ENCODE peak calls at places on chromosomes 2 and 18, in five cellular contexts. T is HFF-Myc; X is ovary; D is HAP-1; O is CD8-positive, alpha-beta memory T cell. B is an unnamed sample.

GRCh38 chr2:44838116-44838790 is 103.2 kb upstream of the SIX3 start:
- DNase-seq in T (no peak), X (no peak), D (no peak), O (no peak), B (no peak)

GRCh38 chr2:187188783-187189631 is 259.0 kb downstream of the CALCRL start:
- DNase-seq in T (no peak), X (no peak), D (no peak), O (no peak), B (no peak)

GRCh38 chr2:44430340-44430739 is 68.6 kb downstream of the CAMKMT start:
- DNase-seq in T (no peak), X (no peak), D (no peak), O (no peak), B (no peak)

GRCh38 chr2:143558665-143559064 is 429.4 kb downstream of the ARHGAP15 start:
- DNase-seq in T (no peak), X (no peak), D (no peak), O (no peak), B (peak)

GRCh38 chr2:214808481-214808931 is 977 bp downstream of the BARD1 start:
- DNase-seq in T (no peak), X (no peak), D (no peak), O (no peak), B (no peak)

GRCh38 chr18:59921384-59921891 is 21.6 kb downstream of the PMAIP1 start:
- DNase-seq in T (no peak), X (no peak), D (no peak), O (peak), B (no peak)

GRCh38 chr18:76588591-76589303 is 93.7 kb upstream of the ZNF516 start:
- DNase-seq in T (no peak), X (no peak), D (peak), O (no peak), B (no peak)

GRCh38 chr2:11141319-11141718 is 13.9 kb upstream of the SLC66A3 start:
- DNase-seq in T (no peak), X (no peak), D (no peak), O (no peak), B (no peak)

GRCh38 chr2:233450854-233451575 is 96.7 kb downstream of the DGKD start:
- DNase-seq in T (no peak), X (no peak), D (no peak), O (no peak), B (no peak)

GRCh38 chr2:236354056-236354940 is 90.1 kb upstream of the ASB18 start:
- DNase-seq in T (no peak), X (no peak), D (no peak), O (no peak), B (no peak)

GRCh38 chr2:42513252-42513918 is 19.6 kb upstream of the KCNG3 start:
- DNase-seq in T (peak), X (no peak), D (peak), O (no peak), B (peak)

GRCh38 chr18:21163647-21164625 is 52.3 kb upstream of the ROCK1 start:
- DNase-seq in T (peak), X (no peak), D (no peak), O (no peak), B (peak)

GRCh38 chr2:156320491-156320896 is 12.0 kb downstream of the NR4A2 start:
- DNase-seq in T (no peak), X (peak), D (no peak), O (no peak), B (no peak)

GRCh38 chr2:94956797-94957391 is 68.6 kb upstream of the MAL start:
- DNase-seq in T (peak), X (no peak), D (peak), O (no peak), B (no peak)

GRCh38 chr2:214076527-214076926 is 334.3 kb upstream of the VWC2L start:
- DNase-seq in T (peak), X (no peak), D (no peak), O (no peak), B (peak)

GRCh38 chr2:85015653-85016360 is 44.8 kb downstream of the KCMF1 start:
- DNase-seq in T (no peak), X (no peak), D (no peak), O (no peak), B (no peak)

GRCh38 chr2:36456227-36456788 is 100.7 kb downstream of the CRIM1 start:
- DNase-seq in T (peak), X (peak), D (no peak), O (no peak), B (no peak)

GRCh38 chr2:100870652-100871531 is 51.0 kb downstream of the NPAS2 start:
- DNase-seq in T (no peak), X (no peak), D (no peak), O (no peak), B (no peak)

GRCh38 chr2:237299897-237300296 is 114.1 kb downstream of the COL6A3 start:
- DNase-seq in T (peak), X (no peak), D (no peak), O (no peak), B (peak)

GRCh38 chr2:237296756-237297155 is 117.2 kb downstream of the COL6A3 start:
- DNase-seq in T (no peak), X (no peak), D (no peak), O (no peak), B (no peak)

GRCh38 chr18:7735194-7735593 is 168.1 kb downstream of the PTPRM start:
- DNase-seq in T (no peak), X (no peak), D (no peak), O (no peak), B (no peak)

GRCh38 chr2:143730950-143731254 is 601.7 kb downstream of the ARHGAP15 start:
- DNase-seq in T (no peak), X (no peak), D (no peak), O (no peak), B (no peak)

GRCh38 chr2:13113016-13113415 is 396.3 kb downstream of the TRIB2 start:
- DNase-seq in T (no peak), X (no peak), D (peak), O (no peak), B (no peak)

GRCh38 chr2:147502895-147503294 is 341.9 kb upstream of the ACVR2A start:
- DNase-seq in T (no peak), X (no peak), D (no peak), O (no peak), B (no peak)

GRCh38 chr18:46333371-46334199 is 229.4 kb downstream of the HAUS1 start:
- DNase-seq in T (no peak), X (no peak), D (no peak), O (peak), B (no peak)

GRCh38 chr2:75932996-75933395 is 222.3 kb upstream of the GCFC2 start:
- DNase-seq in T (no peak), X (no peak), D (no peak), O (no peak), B (no peak)

GRCh38 chr18:57352761-57353136 is 392 bp downstream of the ST8SIA3 start:
- DNase-seq in T (no peak), X (no peak), D (no peak), O (no peak), B (no peak)

GRCh38 chr2:69298261-69298660 is 88.8 kb downstream of the GFPT1 start:
- DNase-seq in T (peak), X (no peak), D (no peak), O (no peak), B (peak)

GRCh38 chr2:35410431-35411061 is 945.0 kb upstream of the CRIM1 start:
- DNase-seq in T (no peak), X (peak), D (peak), O (peak), B (no peak)

GRCh38 chr18:36333418-36333817 is 35.9 kb downstream of the FHOD3 start:
- DNase-seq in T (peak), X (no peak), D (no peak), O (no peak), B (peak)

GRCh38 chr2:23689891-23690290 is 237.0 kb downstream of the ATAD2B start:
- DNase-seq in T (no peak), X (no peak), D (no peak), O (no peak), B (no peak)

GRCh38 chr2:29238497-29238896 is 123.3 kb downstream of the CLIP4 start:
- DNase-seq in T (no peak), X (no peak), D (no peak), O (no peak), B (no peak)

GRCh38 chr2:45806563-45807358 is 155.3 kb downstream of the PRKCE start:
- DNase-seq in T (no peak), X (no peak), D (no peak), O (no peak), B (no peak)

GRCh38 chr2:214410128-214410775 is 602 bp upstream of the VWC2L start:
- DNase-seq in T (no peak), X (no peak), D (peak), O (no peak), B (no peak)

GRCh38 chr2:53856272-53856671 is 3.5 kb downstream of the GPR75 start:
- DNase-seq in T (no peak), X (no peak), D (no peak), O (no peak), B (no peak)

GRCh38 chr18:47677952-47678351 is 252.5 kb downstream of the SMAD2 start:
- DNase-seq in T (no peak), X (no peak), D (no peak), O (no peak), B (no peak)

GRCh38 chr18:58051765-58052460 is 7.9 kb downstream of the NEDD4L start:
- DNase-seq in T (no peak), X (no peak), D (peak), O (no peak), B (no peak)

GRCh38 chr2:128361376-128362131 is 42.9 kb upstream of the HS6ST1 start:
- DNase-seq in T (no peak), X (peak), D (no peak), O (no peak), B (no peak)

GRCh38 chr2:233461481-233461891 is 105.1 kb downstream of the USP40 start:
- DNase-seq in T (no peak), X (no peak), D (no peak), O (no peak), B (no peak)

GRCh38 chr2:66581461-66582363 is 146.8 kb downstream of the MEIS1 start:
- DNase-seq in T (no peak), X (peak), D (no peak), O (no peak), B (no peak)

GRCh38 chr2:66582364-66582974 is 147.5 kb downstream of the MEIS1 start:
- DNase-seq in T (no peak), X (peak), D (no peak), O (no peak), B (no peak)

GRCh38 chr2:66585616-66586015 is 150.7 kb downstream of the MEIS1 start:
- DNase-seq in T (no peak), X (no peak), D (no peak), O (no peak), B (no peak)

GRCh38 chr2:66584011-66584410 is 149.1 kb downstream of the MEIS1 start:
- DNase-seq in T (no peak), X (peak), D (no peak), O (no peak), B (no peak)

DNA sequence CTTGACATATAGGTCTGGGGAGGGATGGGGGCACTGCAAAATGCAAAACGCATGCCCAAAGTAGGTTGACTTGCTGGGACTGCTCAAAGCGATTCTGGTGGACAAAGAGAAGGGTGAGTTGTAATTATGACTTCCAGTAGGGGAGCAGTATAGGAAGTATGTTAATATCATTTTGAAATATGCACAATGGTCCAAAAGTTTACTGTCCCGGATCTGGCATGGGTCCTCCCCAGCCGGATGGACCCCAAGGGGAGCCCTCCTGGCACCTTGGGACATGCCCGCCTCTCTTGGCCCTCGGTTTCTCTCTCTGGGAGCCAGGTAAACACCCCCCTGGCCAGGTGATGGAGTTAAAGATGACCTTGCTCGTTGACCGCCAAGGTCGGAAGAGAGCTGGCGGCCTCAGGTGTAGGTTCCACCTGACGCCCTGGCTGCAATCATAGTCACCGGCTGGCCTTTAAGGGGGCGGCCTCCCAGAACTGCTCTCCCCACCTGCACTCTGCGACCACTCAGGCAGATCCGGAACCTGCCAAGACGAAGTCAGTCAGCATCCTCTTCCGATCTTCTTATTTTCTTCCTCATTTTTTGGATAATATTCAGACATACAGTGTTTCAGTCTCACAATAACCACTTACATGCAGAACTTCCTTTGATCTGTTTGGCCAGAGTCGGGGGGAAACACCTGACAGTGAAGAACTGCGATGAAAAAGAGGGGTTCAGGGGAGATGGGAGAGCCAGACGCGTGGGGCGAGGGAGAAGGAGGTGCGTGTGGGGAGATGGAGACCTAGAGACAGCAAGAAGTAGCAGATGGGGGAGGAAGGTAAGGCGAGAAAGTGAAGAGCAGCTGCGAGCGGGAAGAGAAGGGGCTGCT is 148.3 kb downstream of the MEIS1 start:
- DNase-seq in T (no peak), X (peak), D (no peak), O (no peak), B (no peak)
- H3K4me3 ChIP-seq in T (no peak), X (peak), D (no peak), O (no peak), B (no peak)

GRCh38 chr2:111903930-111904439 is 5.6 kb downstream of the MERTK start:
- DNase-seq in T (no peak), X (no peak), D (no peak), O (no peak), B (no peak)

GRCh38 chr2:111897924-111898702 is at the start of gene MERTK:
- DNase-seq in T (no peak), X (peak), D (peak), O (no peak), B (no peak)

GRCh38 chr2:111903516-111903915 is 5.1 kb downstream of the MERTK start:
- DNase-seq in T (no peak), X (no peak), D (no peak), O (no peak), B (no peak)

GRCh38 chr2:111898703-111899514 is 502 bp downstream of the MERTK start:
- DNase-seq in T (no peak), X (peak), D (no peak), O (no peak), B (no peak)

GRCh38 chr2:111900859-111901258 is 2.5 kb downstream of the MERTK start:
- DNase-seq in T (no peak), X (no peak), D (peak), O (no peak), B (no peak)
- H3K4me3 ChIP-seq in T (no peak), X (no peak), D (no peak), O (no peak), B (no peak)

GRCh38 chr2:27494284-27494943 is 586 bp downstream of the FNDC4 start:
- DNase-seq in T (no peak), X (peak), D (no peak), O (no peak), B (no peak)

GRCh38 chr2:27494944-27495554 is at the start of gene FNDC4:
- DNase-seq in T (no peak), X (peak), D (peak), O (peak), B (no peak)

GRCh38 chr2:27495840-27496356 is 741 bp upstream of the GCKR start:
- DNase-seq in T (no peak), X (no peak), D (no peak), O (no peak), B (no peak)

GRCh38 chr2:27497288-27497627 is 619 bp downstream of the GCKR start:
- DNase-seq in T (no peak), X (no peak), D (no peak), O (no peak), B (no peak)

GRCh38 chr2:27496357-27497287 is at the start of gene GCKR:
- DNase-seq in T (no peak), X (no peak), D (no peak), O (no peak), B (no peak)
- H3K4me3 ChIP-seq in T (no peak), X (no peak), D (peak), O (no peak), B (no peak)

DNA sequence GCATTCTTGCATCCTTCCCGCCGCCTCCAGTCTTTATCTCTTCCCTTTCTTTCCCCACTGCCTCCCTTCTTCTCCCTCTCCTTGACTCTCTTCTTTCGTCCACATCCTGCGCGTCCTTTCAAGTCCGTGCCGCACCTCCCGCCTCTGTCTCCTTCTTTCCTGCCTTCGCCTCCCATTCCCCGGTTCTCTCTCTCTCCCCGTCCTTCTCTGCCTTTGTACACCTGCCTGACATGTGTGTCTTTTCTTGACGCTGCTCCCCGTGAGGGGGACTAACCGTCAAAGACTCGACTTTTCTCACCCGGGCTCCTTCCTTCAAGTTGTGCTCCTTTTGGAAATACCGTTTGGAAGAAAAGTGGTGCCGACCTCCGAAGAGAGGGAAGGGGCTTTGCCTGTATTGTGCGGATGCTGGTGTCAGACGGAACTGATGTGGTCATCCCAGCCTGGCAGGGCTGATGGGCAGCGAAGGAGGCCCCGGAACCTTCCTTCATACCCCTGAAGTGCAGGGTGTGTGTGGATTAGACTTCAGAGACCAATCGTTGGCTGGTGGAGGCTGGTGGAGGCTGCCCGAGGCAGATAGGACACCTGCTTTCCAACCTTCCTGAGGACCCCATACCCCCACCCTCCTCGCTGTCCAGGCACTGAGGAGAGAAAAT is 898 bp downstream of the TMEM178A start:
- DNase-seq in T (no peak), X (no peak), D (no peak), O (no peak), B (no peak)
- H3K4me3 ChIP-seq in T (peak), X (peak), D (peak), O (no peak), B (peak)

DNA sequence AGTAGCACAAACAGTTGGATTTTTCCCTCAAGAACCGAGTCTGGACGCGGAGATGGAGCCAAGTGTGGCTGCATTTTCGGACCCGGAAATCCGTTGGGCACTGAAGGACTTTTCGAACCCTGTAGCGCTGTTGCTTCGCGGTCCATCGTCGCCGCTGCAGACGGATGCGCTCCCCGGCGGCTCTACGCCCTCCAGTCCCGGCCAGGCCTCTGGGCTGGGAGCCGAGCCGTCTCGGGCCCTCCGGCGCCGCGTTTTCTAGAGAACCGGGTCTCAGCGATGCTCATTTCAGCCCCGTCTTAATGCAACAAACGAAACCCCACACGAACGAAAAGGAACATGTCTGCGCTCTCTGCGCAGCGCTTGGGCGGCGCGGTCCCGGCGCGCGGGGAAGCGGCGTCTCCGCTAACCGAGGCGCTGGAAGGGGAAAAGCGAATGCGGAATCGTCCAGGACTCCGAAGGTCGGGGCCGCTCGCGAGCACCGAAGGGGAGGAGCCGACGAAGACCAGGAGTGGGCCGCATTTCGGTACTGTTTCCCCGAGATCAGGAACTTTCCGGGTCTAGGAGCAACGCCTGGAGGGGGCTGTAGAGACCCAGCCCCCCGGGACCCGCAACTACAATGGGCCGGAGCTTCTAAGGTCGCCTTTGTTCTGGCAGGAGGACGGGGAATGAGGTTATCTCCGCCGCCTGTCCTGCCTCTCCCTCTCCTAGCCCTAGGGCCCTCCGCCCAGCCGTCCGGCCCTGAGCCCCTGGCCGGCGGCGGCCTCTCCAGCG is 3.2 kb downstream of the EMX1 start:
- DNase-seq in T (no peak), X (no peak), D (no peak), O (no peak), B (no peak)
- H3K4me3 ChIP-seq in T (no peak), X (no peak), D (peak), O (peak), B (no peak)

DNA sequence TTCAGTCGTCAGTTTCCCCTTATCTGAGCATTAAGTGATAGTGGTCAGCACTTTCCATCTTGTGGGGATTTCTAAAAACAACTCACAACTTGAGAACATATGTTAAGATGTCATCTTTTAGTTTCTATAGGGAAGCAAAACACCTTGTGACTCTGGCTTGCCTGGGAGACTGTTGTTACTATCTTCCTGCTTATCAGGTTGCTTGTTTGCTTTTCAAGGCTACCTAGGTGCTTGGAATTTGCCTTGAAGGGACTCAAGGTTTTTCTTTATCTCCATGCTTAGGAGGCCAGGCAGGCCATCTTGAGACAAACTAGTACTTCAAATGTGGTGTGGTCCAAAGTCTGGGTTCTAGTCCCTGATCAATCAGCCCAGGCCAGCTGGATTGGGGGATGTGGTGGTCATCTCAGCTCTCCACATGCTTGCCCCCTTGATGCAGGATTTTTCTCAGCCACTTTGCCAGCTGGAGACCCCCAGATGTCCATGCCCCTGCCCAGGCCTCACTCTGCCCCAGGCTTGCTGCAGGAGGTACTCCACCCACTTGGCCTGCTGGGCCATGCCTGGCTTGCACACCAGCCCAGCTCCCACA is 125.9 kb downstream of the LYPD1 start:
- DNase-seq in T (no peak), X (no peak), D (no peak), O (no peak), B (no peak)
- H3K4me3 ChIP-seq in T (no peak), X (no peak), D (no peak), O (no peak), B (no peak)